ENCODE peak calls at places on chromosomes 11 and 22, in six cellular contexts. One of them, this sample, is unnamed.

GRCh38 chr22:23403720-23404688 is 176.1 kb downstream of the IGLL1 start:
- DNase-seq in CD4-positive, alpha-beta T cell: no peak
- DNase-seq in uterus: no peak
- DNase-seq in WTC11: peak
- DNase-seq in K562: no peak
- DNase-seq in Peyer's patch: peak
- DNase-seq in this sample: peak

GRCh38 chr11:106998644-106999043 is 19.6 kb downstream of the GUCY1A2 start:
- DNase-seq in CD4-positive, alpha-beta T cell: no peak
- DNase-seq in uterus: no peak
- DNase-seq in K562: no peak
- DNase-seq in Peyer's patch: no peak
- DNase-seq in WTC11: no peak
- DNase-seq in this sample: no peak

GRCh38 chr22:38824587-38824986 is 19.2 kb downstream of the NPTXR start:
- DNase-seq in CD4-positive, alpha-beta T cell: peak
- DNase-seq in WTC11: peak
- DNase-seq in Peyer's patch: peak
- DNase-seq in uterus: no peak
- DNase-seq in K562: peak
- DNase-seq in this sample: peak

GRCh38 chr11:10693509-10694071 is at the start of gene IRAG1:
- DNase-seq in Peyer's patch: no peak
- DNase-seq in uterus: peak
- DNase-seq in K562: no peak
- DNase-seq in WTC11: peak
- DNase-seq in CD4-positive, alpha-beta T cell: no peak
- DNase-seq in this sample: peak

GRCh38 chr11:128501576-128502549 is 85.5 kb downstream of the ETS1 start:
- DNase-seq in WTC11: no peak
- DNase-seq in CD4-positive, alpha-beta T cell: no peak
- DNase-seq in uterus: no peak
- DNase-seq in K562: no peak
- DNase-seq in Peyer's patch: no peak
- DNase-seq in this sample: peak

GRCh38 chr11:75223954-75224643 is 16.5 kb upstream of the TPBGL start:
- DNase-seq in Peyer's patch: no peak
- DNase-seq in WTC11: no peak
- DNase-seq in CD4-positive, alpha-beta T cell: no peak
- DNase-seq in uterus: no peak
- DNase-seq in K562: no peak
- DNase-seq in this sample: no peak

GRCh38 chr11:11983427-11983826 is 25.0 kb downstream of the DKK3 start:
- DNase-seq in CD4-positive, alpha-beta T cell: no peak
- DNase-seq in K562: no peak
- DNase-seq in uterus: no peak
- DNase-seq in Peyer's patch: no peak
- DNase-seq in WTC11: no peak
- DNase-seq in this sample: no peak

GRCh38 chr11:14578551-14578956 is 58.4 kb upstream of the PSMA1 start:
- DNase-seq in Peyer's patch: peak
- DNase-seq in K562: peak
- DNase-seq in CD4-positive, alpha-beta T cell: peak
- DNase-seq in uterus: no peak
- DNase-seq in WTC11: no peak
- DNase-seq in this sample: peak

GRCh38 chr11:60924906-60925684 is 835 bp downstream of the TMEM132A start:
- DNase-seq in uterus: no peak
- DNase-seq in Peyer's patch: no peak
- DNase-seq in CD4-positive, alpha-beta T cell: no peak
- DNase-seq in K562: no peak
- DNase-seq in WTC11: no peak
- DNase-seq in this sample: no peak

GRCh38 chr22:38067028-38067415 is 9.8 kb downstream of the PICK1 start:
- DNase-seq in CD4-positive, alpha-beta T cell: no peak
- DNase-seq in Peyer's patch: no peak
- DNase-seq in WTC11: no peak
- DNase-seq in uterus: no peak
- DNase-seq in K562: no peak
- DNase-seq in this sample: no peak

GRCh38 chr22:44730034-44730433 is 22.3 kb upstream of the ARHGAP8 start:
- DNase-seq in Peyer's patch: no peak
- DNase-seq in CD4-positive, alpha-beta T cell: no peak
- DNase-seq in uterus: no peak
- DNase-seq in K562: no peak
- DNase-seq in WTC11: no peak
- DNase-seq in this sample: no peak

GRCh38 chr11:77171885-77172665 is 44.0 kb downstream of the MYO7A start:
- DNase-seq in WTC11: peak
- DNase-seq in CD4-positive, alpha-beta T cell: no peak
- DNase-seq in uterus: no peak
- DNase-seq in K562: peak
- DNase-seq in Peyer's patch: no peak
- DNase-seq in this sample: peak

GRCh38 chr11:104198576-104198975 is 34.6 kb upstream of the PDGFD start:
- DNase-seq in Peyer's patch: no peak
- DNase-seq in K562: no peak
- DNase-seq in uterus: no peak
- DNase-seq in CD4-positive, alpha-beta T cell: no peak
- DNase-seq in WTC11: no peak
- DNase-seq in this sample: no peak

GRCh38 chr11:76172583-76172982 is 33.7 kb downstream of the WNT11 start:
- DNase-seq in uterus: no peak
- DNase-seq in Peyer's patch: no peak
- DNase-seq in WTC11: no peak
- DNase-seq in K562: no peak
- DNase-seq in CD4-positive, alpha-beta T cell: no peak
- DNase-seq in this sample: no peak

GRCh38 chr11:120135838-120136237 is 2.1 kb downstream of the TRIM29 start:
- DNase-seq in WTC11: no peak
- DNase-seq in CD4-positive, alpha-beta T cell: no peak
- DNase-seq in K562: no peak
- DNase-seq in uterus: no peak
- DNase-seq in Peyer's patch: no peak
- DNase-seq in this sample: no peak

GRCh38 chr11:74255741-74256369 is 55.6 kb downstream of the P4HA3 start:
- DNase-seq in Peyer's patch: peak
- DNase-seq in K562: peak
- DNase-seq in uterus: peak
- DNase-seq in WTC11: peak
- DNase-seq in CD4-positive, alpha-beta T cell: peak
- DNase-seq in this sample: peak

GRCh38 chr11:131894615-131895544 is 524.5 kb downstream of the NTM start:
- DNase-seq in CD4-positive, alpha-beta T cell: no peak
- DNase-seq in uterus: no peak
- DNase-seq in K562: no peak
- DNase-seq in Peyer's patch: no peak
- DNase-seq in WTC11: no peak
- DNase-seq in this sample: peak

GRCh38 chr11:93604276-93604675 is 57.2 kb upstream of the CEP295 start:
- DNase-seq in Peyer's patch: no peak
- DNase-seq in uterus: no peak
- DNase-seq in K562: no peak
- DNase-seq in WTC11: no peak
- DNase-seq in CD4-positive, alpha-beta T cell: no peak
- DNase-seq in this sample: no peak

GRCh38 chr22:38186429-38186828 is 4.8 kb upstream of the PLA2G6 start:
- DNase-seq in K562: no peak
- DNase-seq in CD4-positive, alpha-beta T cell: no peak
- DNase-seq in uterus: no peak
- DNase-seq in Peyer's patch: no peak
- DNase-seq in WTC11: no peak
- DNase-seq in this sample: no peak

GRCh38 chr11:7597620-7598019 is 75.7 kb downstream of the CYB5R2 start:
- DNase-seq in Peyer's patch: peak
- DNase-seq in uterus: no peak
- DNase-seq in CD4-positive, alpha-beta T cell: no peak
- DNase-seq in K562: no peak
- DNase-seq in WTC11: no peak
- DNase-seq in this sample: no peak

GRCh38 chr11:47104337-47104950 is 72.2 kb downstream of the ARFGAP2 start:
- DNase-seq in K562: no peak
- DNase-seq in Peyer's patch: no peak
- DNase-seq in uterus: no peak
- DNase-seq in CD4-positive, alpha-beta T cell: no peak
- DNase-seq in WTC11: peak
- DNase-seq in this sample: peak

GRCh38 chr11:86990520-86990919 is 35.3 kb upstream of the FZD4 start:
- DNase-seq in Peyer's patch: no peak
- DNase-seq in uterus: no peak
- DNase-seq in K562: no peak
- DNase-seq in WTC11: no peak
- DNase-seq in CD4-positive, alpha-beta T cell: no peak
- DNase-seq in this sample: peak

GRCh38 chr11:43987384-43988039 is 45.1 kb downstream of the C11orf96 start:
- DNase-seq in uterus: peak
- DNase-seq in CD4-positive, alpha-beta T cell: no peak
- DNase-seq in Peyer's patch: peak
- DNase-seq in WTC11: no peak
- DNase-seq in K562: no peak
- DNase-seq in this sample: no peak

GRCh38 chr11:46413755-46414465 is 22.3 kb upstream of the CHRM4 start:
- DNase-seq in Peyer's patch: no peak
- DNase-seq in uterus: no peak
- DNase-seq in CD4-positive, alpha-beta T cell: no peak
- DNase-seq in WTC11: no peak
- DNase-seq in K562: no peak
- DNase-seq in this sample: no peak

GRCh38 chr22:29216873-29217666 is 11.4 kb downstream of the EMID1 start:
- DNase-seq in uterus: peak
- DNase-seq in K562: peak
- DNase-seq in Peyer's patch: no peak
- DNase-seq in CD4-positive, alpha-beta T cell: no peak
- DNase-seq in WTC11: no peak
- DNase-seq in this sample: no peak

GRCh38 chr22:24440270-24440717 is 12.9 kb downstream of the ADORA2A start:
- DNase-seq in WTC11: no peak
- DNase-seq in K562: no peak
- DNase-seq in Peyer's patch: no peak
- DNase-seq in CD4-positive, alpha-beta T cell: no peak
- DNase-seq in uterus: no peak
- DNase-seq in this sample: no peak

GRCh38 chr22:24435861-24436351 is 8.5 kb downstream of the ADORA2A start:
- DNase-seq in CD4-positive, alpha-beta T cell: no peak
- DNase-seq in K562: no peak
- DNase-seq in Peyer's patch: peak
- DNase-seq in uterus: no peak
- DNase-seq in WTC11: no peak
- DNase-seq in this sample: no peak

GRCh38 chr22:24436553-24436952 is 9.2 kb downstream of the ADORA2A start:
- DNase-seq in Peyer's patch: peak
- DNase-seq in CD4-positive, alpha-beta T cell: no peak
- DNase-seq in WTC11: no peak
- DNase-seq in uterus: no peak
- DNase-seq in K562: no peak
- DNase-seq in this sample: no peak

GRCh38 chr22:24437091-24437490 is 9.7 kb downstream of the ADORA2A start:
- DNase-seq in Peyer's patch: peak
- DNase-seq in uterus: no peak
- DNase-seq in WTC11: no peak
- DNase-seq in CD4-positive, alpha-beta T cell: no peak
- DNase-seq in K562: no peak
- DNase-seq in this sample: no peak

GRCh38 chr22:24437820-24438328 is 10.5 kb downstream of the ADORA2A start:
- DNase-seq in uterus: no peak
- DNase-seq in CD4-positive, alpha-beta T cell: no peak
- DNase-seq in WTC11: no peak
- DNase-seq in Peyer's patch: peak
- DNase-seq in K562: no peak
- DNase-seq in this sample: no peak
- TF ChIP-seq CTCF in uterus: no peak
- TF ChIP-seq CTCF in CD4-positive, alpha-beta T cell: no peak
- TF ChIP-seq CTCF in WTC11: no peak
- TF ChIP-seq CTCF in Peyer's patch: no peak
- TF ChIP-seq CTCF in K562: peak
- TF ChIP-seq CTCF in this sample: peak

GRCh38 chr11:19735512-19735911 is 22.9 kb downstream of the NAV2 start:
- DNase-seq in uterus: peak
- DNase-seq in CD4-positive, alpha-beta T cell: no peak
- DNase-seq in Peyer's patch: no peak
- DNase-seq in K562: no peak
- DNase-seq in WTC11: no peak
- DNase-seq in this sample: peak
- TF ChIP-seq CTCF in uterus: peak
- TF ChIP-seq CTCF in CD4-positive, alpha-beta T cell: no peak
- TF ChIP-seq CTCF in Peyer's patch: no peak
- TF ChIP-seq CTCF in K562: peak
- TF ChIP-seq CTCF in WTC11: no peak
- TF ChIP-seq CTCF in this sample: peak

GRCh38 chr22:36311386-36312085 is 58.6 kb downstream of the APOL1 start:
- DNase-seq in K562: no peak
- DNase-seq in CD4-positive, alpha-beta T cell: no peak
- DNase-seq in WTC11: no peak
- DNase-seq in uterus: no peak
- DNase-seq in Peyer's patch: no peak
- DNase-seq in this sample: no peak

GRCh38 chr22:36304429-36304828 is 51.5 kb downstream of the APOL1 start:
- DNase-seq in K562: no peak
- DNase-seq in CD4-positive, alpha-beta T cell: no peak
- DNase-seq in uterus: no peak
- DNase-seq in WTC11: no peak
- DNase-seq in Peyer's patch: no peak
- DNase-seq in this sample: no peak

GRCh38 chr22:36306227-36306626 is 53.3 kb downstream of the APOL1 start:
- DNase-seq in WTC11: no peak
- DNase-seq in uterus: no peak
- DNase-seq in K562: no peak
- DNase-seq in Peyer's patch: no peak
- DNase-seq in CD4-positive, alpha-beta T cell: no peak
- DNase-seq in this sample: no peak

GRCh38 chr22:36305813-36306212 is 52.9 kb downstream of the APOL1 start:
- DNase-seq in Peyer's patch: no peak
- DNase-seq in uterus: no peak
- DNase-seq in CD4-positive, alpha-beta T cell: no peak
- DNase-seq in K562: no peak
- DNase-seq in WTC11: no peak
- DNase-seq in this sample: no peak

GRCh38 chr22:36308880-36309279 is 55.9 kb downstream of the APOL1 start:
- DNase-seq in K562: no peak
- DNase-seq in CD4-positive, alpha-beta T cell: no peak
- DNase-seq in uterus: no peak
- DNase-seq in WTC11: no peak
- DNase-seq in Peyer's patch: no peak
- DNase-seq in this sample: no peak
- TF ChIP-seq CTCF in K562: no peak
- TF ChIP-seq CTCF in CD4-positive, alpha-beta T cell: no peak
- TF ChIP-seq CTCF in uterus: no peak
- TF ChIP-seq CTCF in WTC11: no peak
- TF ChIP-seq CTCF in Peyer's patch: no peak
- TF ChIP-seq CTCF in this sample: no peak

DNA sequence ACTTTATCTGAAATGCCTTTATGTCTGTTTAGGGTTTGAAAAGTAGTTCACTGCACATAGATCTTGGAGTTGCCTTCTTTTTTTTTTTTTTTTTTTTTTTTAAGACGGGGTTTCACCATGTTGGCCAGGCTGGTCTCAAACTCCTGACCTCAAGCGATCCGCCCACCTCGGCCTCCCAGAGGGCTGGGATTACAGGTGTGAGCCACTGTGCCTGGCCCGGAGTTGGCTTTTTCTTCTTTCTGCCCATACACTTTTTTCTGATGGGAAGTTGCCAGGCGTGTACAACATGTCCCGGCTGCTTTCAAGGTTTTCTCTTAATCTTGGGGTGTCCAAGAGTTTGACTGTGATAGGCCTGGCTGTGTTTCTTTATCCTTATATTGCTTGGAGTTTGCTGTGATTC is 12.9 kb upstream of the GNB1L start:
- DNase-seq in CD4-positive, alpha-beta T cell: no peak
- DNase-seq in Peyer's patch: peak
- DNase-seq in K562: no peak
- DNase-seq in WTC11: no peak
- DNase-seq in uterus: no peak
- DNase-seq in this sample: no peak
- TF ChIP-seq CTCF in CD4-positive, alpha-beta T cell: no peak
- TF ChIP-seq CTCF in Peyer's patch: no peak
- TF ChIP-seq CTCF in K562: no peak
- TF ChIP-seq CTCF in WTC11: no peak
- TF ChIP-seq CTCF in uterus: no peak
- TF ChIP-seq CTCF in this sample: no peak

This sample was measured in cardiac muscle cell.